ENCODE peak calls at places on chromosomes 12 and 14, in ten cellular contexts. One of them, this sample, is unnamed.

GRCh38 chr14:105865904-105866840 is 339.8 kb downstream of the TMEM121 start:
- DNase-seq in stimulated activated CD4-positive, alpha-beta T cell treated with anti-CD3 and anti-CD28 coated beads, Interleukin-15, amount 100 ng/mL, for 24 hours: no peak
- DNase-seq in left ventricle myocardium superior: peak
- DNase-seq in iris pigment epithelial cell: no peak
- DNase-seq in activated effector memory CD4-positive, alpha-beta T cell treated with Interleukin-2 at 50 U/mL for 16 hours: no peak
- DNase-seq in foreskin fibroblast: no peak
- DNase-seq in cardiac fibroblast: no peak
- DNase-seq in ureter: peak
- DNase-seq in hippocampal formation: no peak
- DNase-seq in SW480: no peak
- DNase-seq in this sample: no peak

GRCh38 chr14:71629765-71630502 is 302.3 kb upstream of the RGS6 start:
- DNase-seq in activated effector memory CD4-positive, alpha-beta T cell treated with Interleukin-2 at 50 U/mL for 16 hours: no peak
- DNase-seq in ureter: no peak
- DNase-seq in stimulated activated CD4-positive, alpha-beta T cell treated with anti-CD3 and anti-CD28 coated beads, Interleukin-15, amount 100 ng/mL, for 24 hours: no peak
- DNase-seq in foreskin fibroblast: peak
- DNase-seq in hippocampal formation: no peak
- DNase-seq in cardiac fibroblast: peak
- DNase-seq in left ventricle myocardium superior: no peak
- DNase-seq in SW480: no peak
- DNase-seq in iris pigment epithelial cell: peak
- DNase-seq in this sample: no peak

GRCh38 chr14:99191663-99192621 is 80.1 kb downstream of the BCL11B start:
- DNase-seq in SW480: no peak
- DNase-seq in activated effector memory CD4-positive, alpha-beta T cell treated with Interleukin-2 at 50 U/mL for 16 hours: peak
- DNase-seq in left ventricle myocardium superior: peak
- DNase-seq in foreskin fibroblast: peak
- DNase-seq in ureter: peak
- DNase-seq in stimulated activated CD4-positive, alpha-beta T cell treated with anti-CD3 and anti-CD28 coated beads, Interleukin-15, amount 100 ng/mL, for 24 hours: peak
- DNase-seq in cardiac fibroblast: peak
- DNase-seq in hippocampal formation: no peak
- DNase-seq in iris pigment epithelial cell: peak
- DNase-seq in this sample: no peak

GRCh38 chr12:54398995-54399793 is 14.7 kb upstream of the ZNF385A start:
- DNase-seq in foreskin fibroblast: peak
- DNase-seq in activated effector memory CD4-positive, alpha-beta T cell treated with Interleukin-2 at 50 U/mL for 16 hours: peak
- DNase-seq in SW480: peak
- DNase-seq in ureter: peak
- DNase-seq in left ventricle myocardium superior: peak
- DNase-seq in hippocampal formation: peak
- DNase-seq in stimulated activated CD4-positive, alpha-beta T cell treated with anti-CD3 and anti-CD28 coated beads, Interleukin-15, amount 100 ng/mL, for 24 hours: peak
- DNase-seq in iris pigment epithelial cell: peak
- DNase-seq in cardiac fibroblast: peak
- DNase-seq in this sample: peak

GRCh38 chr12:52372216-52373154 is 5.2 kb upstream of the KRT85 start:
- DNase-seq in cardiac fibroblast: peak
- DNase-seq in foreskin fibroblast: peak
- DNase-seq in iris pigment epithelial cell: peak
- DNase-seq in ureter: peak
- DNase-seq in stimulated activated CD4-positive, alpha-beta T cell treated with anti-CD3 and anti-CD28 coated beads, Interleukin-15, amount 100 ng/mL, for 24 hours: peak
- DNase-seq in activated effector memory CD4-positive, alpha-beta T cell treated with Interleukin-2 at 50 U/mL for 16 hours: peak
- DNase-seq in left ventricle myocardium superior: peak
- DNase-seq in SW480: peak
- DNase-seq in hippocampal formation: peak
- DNase-seq in this sample: peak

GRCh38 chr12:31369712-31370521 is 44.0 kb upstream of the SINHCAF start:
- DNase-seq in activated effector memory CD4-positive, alpha-beta T cell treated with Interleukin-2 at 50 U/mL for 16 hours: no peak
- DNase-seq in SW480: no peak
- DNase-seq in hippocampal formation: no peak
- DNase-seq in foreskin fibroblast: peak
- DNase-seq in ureter: no peak
- DNase-seq in left ventricle myocardium superior: no peak
- DNase-seq in stimulated activated CD4-positive, alpha-beta T cell treated with anti-CD3 and anti-CD28 coated beads, Interleukin-15, amount 100 ng/mL, for 24 hours: no peak
- DNase-seq in iris pigment epithelial cell: peak
- DNase-seq in cardiac fibroblast: peak
- DNase-seq in this sample: no peak

GRCh38 chr14:88422919-88423318 is 37.5 kb downstream of the SPATA7 start:
- DNase-seq in left ventricle myocardium superior: no peak
- DNase-seq in iris pigment epithelial cell: peak
- DNase-seq in stimulated activated CD4-positive, alpha-beta T cell treated with anti-CD3 and anti-CD28 coated beads, Interleukin-15, amount 100 ng/mL, for 24 hours: peak
- DNase-seq in activated effector memory CD4-positive, alpha-beta T cell treated with Interleukin-2 at 50 U/mL for 16 hours: no peak
- DNase-seq in hippocampal formation: no peak
- DNase-seq in SW480: no peak
- DNase-seq in ureter: no peak
- DNase-seq in cardiac fibroblast: peak
- DNase-seq in foreskin fibroblast: peak
- DNase-seq in this sample: no peak

GRCh38 chr12:9064815-9065606 is 50.7 kb downstream of the A2M start:
- DNase-seq in activated effector memory CD4-positive, alpha-beta T cell treated with Interleukin-2 at 50 U/mL for 16 hours: no peak
- DNase-seq in cardiac fibroblast: peak
- DNase-seq in SW480: peak
- DNase-seq in foreskin fibroblast: peak
- DNase-seq in stimulated activated CD4-positive, alpha-beta T cell treated with anti-CD3 and anti-CD28 coated beads, Interleukin-15, amount 100 ng/mL, for 24 hours: peak
- DNase-seq in hippocampal formation: no peak
- DNase-seq in ureter: peak
- DNase-seq in left ventricle myocardium superior: peak
- DNase-seq in iris pigment epithelial cell: peak
- DNase-seq in this sample: no peak

GRCh38 chr14:74213907-74214803 is 25.1 kb upstream of the VSX2 start:
- DNase-seq in foreskin fibroblast: no peak
- DNase-seq in iris pigment epithelial cell: no peak
- DNase-seq in activated effector memory CD4-positive, alpha-beta T cell treated with Interleukin-2 at 50 U/mL for 16 hours: no peak
- DNase-seq in cardiac fibroblast: no peak
- DNase-seq in stimulated activated CD4-positive, alpha-beta T cell treated with anti-CD3 and anti-CD28 coated beads, Interleukin-15, amount 100 ng/mL, for 24 hours: no peak
- DNase-seq in left ventricle myocardium superior: no peak
- DNase-seq in hippocampal formation: no peak
- DNase-seq in SW480: no peak
- DNase-seq in ureter: no peak
- DNase-seq in this sample: no peak

GRCh38 chr14:78358631-78359030 is 188.5 kb downstream of the NRXN3 start:
- DNase-seq in iris pigment epithelial cell: no peak
- DNase-seq in stimulated activated CD4-positive, alpha-beta T cell treated with anti-CD3 and anti-CD28 coated beads, Interleukin-15, amount 100 ng/mL, for 24 hours: no peak
- DNase-seq in cardiac fibroblast: no peak
- DNase-seq in activated effector memory CD4-positive, alpha-beta T cell treated with Interleukin-2 at 50 U/mL for 16 hours: no peak
- DNase-seq in foreskin fibroblast: no peak
- DNase-seq in hippocampal formation: peak
- DNase-seq in SW480: no peak
- DNase-seq in ureter: no peak
- DNase-seq in left ventricle myocardium superior: no peak
- DNase-seq in this sample: no peak

GRCh38 chr14:86035882-86036281 is 505.9 kb downstream of the FLRT2 start:
- DNase-seq in left ventricle myocardium superior: no peak
- DNase-seq in foreskin fibroblast: no peak
- DNase-seq in activated effector memory CD4-positive, alpha-beta T cell treated with Interleukin-2 at 50 U/mL for 16 hours: no peak
- DNase-seq in hippocampal formation: no peak
- DNase-seq in iris pigment epithelial cell: peak
- DNase-seq in ureter: no peak
- DNase-seq in SW480: peak
- DNase-seq in stimulated activated CD4-positive, alpha-beta T cell treated with anti-CD3 and anti-CD28 coated beads, Interleukin-15, amount 100 ng/mL, for 24 hours: no peak
- DNase-seq in cardiac fibroblast: peak
- DNase-seq in this sample: peak

GRCh38 chr14:102279688-102280348 is 25.1 kb downstream of the MOK start:
- DNase-seq in cardiac fibroblast: peak
- DNase-seq in foreskin fibroblast: peak
- DNase-seq in SW480: peak
- DNase-seq in activated effector memory CD4-positive, alpha-beta T cell treated with Interleukin-2 at 50 U/mL for 16 hours: no peak
- DNase-seq in ureter: no peak
- DNase-seq in left ventricle myocardium superior: no peak
- DNase-seq in stimulated activated CD4-positive, alpha-beta T cell treated with anti-CD3 and anti-CD28 coated beads, Interleukin-15, amount 100 ng/mL, for 24 hours: peak
- DNase-seq in iris pigment epithelial cell: peak
- DNase-seq in hippocampal formation: no peak
- DNase-seq in this sample: peak

GRCh38 chr14:68669644-68670343 is 123.1 kb downstream of the ZFP36L1 start:
- DNase-seq in SW480: no peak
- DNase-seq in foreskin fibroblast: no peak
- DNase-seq in stimulated activated CD4-positive, alpha-beta T cell treated with anti-CD3 and anti-CD28 coated beads, Interleukin-15, amount 100 ng/mL, for 24 hours: no peak
- DNase-seq in cardiac fibroblast: no peak
- DNase-seq in hippocampal formation: no peak
- DNase-seq in activated effector memory CD4-positive, alpha-beta T cell treated with Interleukin-2 at 50 U/mL for 16 hours: no peak
- DNase-seq in left ventricle myocardium superior: peak
- DNase-seq in ureter: no peak
- DNase-seq in iris pigment epithelial cell: no peak
- DNase-seq in this sample: no peak

GRCh38 chr12:110124184-110124995 is at the start of gene IFT81:
- DNase-seq in cardiac fibroblast: peak
- DNase-seq in ureter: peak
- DNase-seq in iris pigment epithelial cell: peak
- DNase-seq in left ventricle myocardium superior: peak
- DNase-seq in activated effector memory CD4-positive, alpha-beta T cell treated with Interleukin-2 at 50 U/mL for 16 hours: peak
- DNase-seq in stimulated activated CD4-positive, alpha-beta T cell treated with anti-CD3 and anti-CD28 coated beads, Interleukin-15, amount 100 ng/mL, for 24 hours: peak
- DNase-seq in SW480: peak
- DNase-seq in foreskin fibroblast: peak
- DNase-seq in hippocampal formation: peak
- DNase-seq in this sample: peak

GRCh38 chr12:121216102-121216501 is 6.2 kb downstream of the P2RX4 start:
- DNase-seq in ureter: no peak
- DNase-seq in SW480: no peak
- DNase-seq in left ventricle myocardium superior: no peak
- DNase-seq in foreskin fibroblast: no peak
- DNase-seq in cardiac fibroblast: no peak
- DNase-seq in activated effector memory CD4-positive, alpha-beta T cell treated with Interleukin-2 at 50 U/mL for 16 hours: no peak
- DNase-seq in hippocampal formation: no peak
- DNase-seq in iris pigment epithelial cell: no peak
- DNase-seq in stimulated activated CD4-positive, alpha-beta T cell treated with anti-CD3 and anti-CD28 coated beads, Interleukin-15, amount 100 ng/mL, for 24 hours: no peak
- DNase-seq in this sample: no peak